ENCODE peak calls at places on chromosomes 3 and 15, in five cellular contexts. O, H, J, C and M are unnamed samples.

GRCh38 chr15:24684313-24684712 is 8.7 kb downstream of the NPAP1 start:
- DNase-seq in O (no peak), H (no peak), J (no peak), C (no peak), M (no peak)

GRCh38 chr3:13849018-13849417 is 30.9 kb downstream of the WNT7A start:
- DNase-seq in O (no peak), H (no peak), J (no peak), C (no peak), M (no peak)

GRCh38 chr3:11717301-11717700 is 73.6 kb upstream of the VGLL4 start:
- DNase-seq in O (no peak), H (no peak), J (peak), C (no peak), M (no peak)

GRCh38 chr3:193599393-193599792 is 6.4 kb downstream of the OPA1 start:
- DNase-seq in O (no peak), H (no peak), J (no peak), C (no peak), M (no peak)

GRCh38 chr15:99414755-99415731 is 150.7 kb upstream of the MEF2A start:
- DNase-seq in O (peak), H (no peak), J (peak), C (no peak), M (no peak)

GRCh38 chr15:91975241-91975978 is 121.9 kb downstream of the SLCO3A1 start:
- DNase-seq in O (no peak), H (no peak), J (no peak), C (no peak), M (no peak)

GRCh38 chr3:38059597-38059996 is 20.6 kb downstream of the DLEC1 start:
- DNase-seq in O (no peak), H (no peak), J (no peak), C (no peak), M (no peak)

GRCh38 chr15:40825661-40826088 is 2.8 kb downstream of the PPP1R14D start:
- DNase-seq in O (no peak), H (peak), J (peak), C (no peak), M (no peak)

GRCh38 chr15:60800729-60801072 is 321.8 kb upstream of the ICE2 start:
- DNase-seq in O (no peak), H (no peak), J (no peak), C (no peak), M (no peak)

GRCh38 chr3:52046186-52046913 is 10.0 kb downstream of the DUSP7 start:
- DNase-seq in O (no peak), H (peak), J (peak), C (no peak), M (no peak)

GRCh38 chr15:39797407-39797806 is 14.8 kb upstream of the FSIP1 start:
- DNase-seq in O (no peak), H (no peak), J (no peak), C (no peak), M (no peak)

GRCh38 chr3:179166561-179167201 is 18.5 kb downstream of the PIK3CA start:
- DNase-seq in O (no peak), H (no peak), J (no peak), C (no peak), M (no peak)

GRCh38 chr3:135887220-135887619 is 78.3 kb upstream of the PPP2R3A start:
- DNase-seq in O (no peak), H (peak), J (peak), C (no peak), M (no peak)

GRCh38 chr3:100189444-100189964 is 71.3 kb upstream of the TBC1D23 start:
- DNase-seq in O (peak), H (no peak), J (no peak), C (no peak), M (no peak)

GRCh38 chr3:173398111-173398479 is 551 bp downstream of the NLGN1 start:
- DNase-seq in O (no peak), H (no peak), J (no peak), C (no peak), M (no peak)

GRCh38 chr3:44862221-44862637 is 517 bp downstream of the TMEM42 start:
- DNase-seq in O (no peak), H (no peak), J (no peak), C (peak), M (no peak)

GRCh38 chr3:154122096-154122911 is 1.1 kb downstream of the ARHGEF26 start:
- DNase-seq in O (no peak), H (no peak), J (peak), C (no peak), M (no peak)

GRCh38 chr3:47441796-47442551 is 33.8 kb downstream of the SCAP start:
- DNase-seq in O (no peak), H (no peak), J (no peak), C (no peak), M (no peak)

GRCh38 chr3:64490180-64490579 is 197.6 kb downstream of the ADAMTS9 start:
- DNase-seq in O (no peak), H (no peak), J (no peak), C (no peak), M (no peak)

GRCh38 chr3:157530637-157531300 is 27.6 kb upstream of the VEPH1 start:
- DNase-seq in O (no peak), H (no peak), J (peak), C (no peak), M (no peak)

GRCh38 chr3:157542711-157543485 is 39.7 kb upstream of the VEPH1 start:
- DNase-seq in O (no peak), H (no peak), J (peak), C (no peak), M (peak)

GRCh38 chr3:159664653-159665052 is 324.0 kb upstream of the IL12A start:
- DNase-seq in O (peak), H (no peak), J (no peak), C (no peak), M (no peak)

GRCh38 chr15:63109498-63110290 is 12.0 kb upstream of the LACTB start:
- DNase-seq in O (peak), H (no peak), J (peak), C (no peak), M (no peak)

GRCh38 chr3:25229584-25229983 is 198.5 kb upstream of the RARB start:
- DNase-seq in O (no peak), H (no peak), J (no peak), C (no peak), M (no peak)